ENCODE peak calls at places on chromosomes 1 and 21, in eight cellular contexts. S is right cardiac atrium, G is fibroblast of lung, Y is tibial nerve, F is heart right ventricle, Z is Panc1, P is sigmoid colon, I is mesendoderm. T is an unnamed sample. For H3K4me1, the result is how much of the 10 kb centered on the place peaks cover.

GRCh38 chr1:169764919-169765318 is 29.8 kb downstream of the METTL18 start:
- DNase-seq in Y (no peak), G (no peak), S (no peak), P (no peak), I (no peak), F (no peak), Z (no peak), T (no peak)

GRCh38 chr1:178189814-178190213 is 95.9 kb downstream of the RASAL2 start:
- DNase-seq in F (peak), Z (no peak), I (peak), S (peak), Y (no peak), G (peak), P (no peak), T (no peak)

GRCh38 chr1:223680188-223680587 is 14.7 kb upstream of the CAPN8 start:
- DNase-seq in Z (no peak), F (no peak), Y (no peak), P (no peak), S (no peak), G (no peak), I (no peak), T (no peak)

GRCh38 chr1:230609208-230609607 is 33.1 kb upstream of the COG2 start:
- DNase-seq in Y (no peak), Z (no peak), I (no peak), F (no peak), S (no peak), P (no peak), G (no peak), T (no peak)

GRCh38 chr1:156717411-156717810 is 10.9 kb upstream of the METTL25B start:
- DNase-seq in P (no peak), I (no peak), Z (no peak), G (no peak), F (no peak), S (no peak), Y (no peak), T (no peak)

GRCh38 chr1:163072658-163073057 is 3.5 kb downstream of the RGS4 start:
- DNase-seq in Z (no peak), G (no peak), Y (no peak), I (no peak), S (no peak), F (no peak), P (no peak), T (no peak)

GRCh38 chr1:202662081-202662480 is 48.2 kb downstream of the SYT2 start:
- DNase-seq in Y (no peak), P (no peak), Z (no peak), F (no peak), S (no peak), I (no peak), G (no peak), T (no peak)

GRCh38 chr1:64343105-64343960 is 126.6 kb upstream of the CACHD1 start:
- DNase-seq in F (no peak), S (no peak), P (no peak), Z (peak), I (peak), G (peak), Y (no peak), T (no peak)

GRCh38 chr1:180278193-180278556 is 48.1 kb downstream of the LHX4 start:
- DNase-seq in I (no peak), F (no peak), P (no peak), Y (no peak), G (no peak), S (no peak), Z (no peak), T (no peak)

GRCh38 chr1:200479816-200480215 is 70.0 kb upstream of the ZNF281 start:
- DNase-seq in F (no peak), Z (no peak), G (peak), P (no peak), S (no peak), I (no peak), Y (no peak), T (no peak)

GRCh38 chr1:91830242-91831131 is 55.5 kb downstream of the TGFBR3 start:
- DNase-seq in S (peak), P (peak), I (peak), F (peak), Y (peak), Z (no peak), G (peak), T (no peak)

GRCh38 chr1:14778882-14779594 is 180.6 kb downstream of the KAZN start:
- DNase-seq in I (peak), Y (no peak), G (peak), S (peak), F (peak), Z (no peak), P (no peak), T (no peak)

GRCh38 chr1:26785611-26786436 is 1.9 kb upstream of the PIGV start:
- DNase-seq in Z (no peak), Y (no peak), G (peak), S (no peak), I (peak), F (peak), P (no peak), T (no peak)

GRCh38 chr1:220420700-220421099 is 107.2 kb upstream of the MARK1 start:
- DNase-seq in Y (no peak), P (no peak), F (no peak), I (no peak), S (no peak), Z (no peak), G (no peak), T (no peak)

GRCh38 chr1:27961646-27962221 is 2.0 kb downstream of the XKR8 start:
- DNase-seq in P (no peak), Z (no peak), S (no peak), F (no peak), I (no peak), G (no peak), Y (no peak), T (no peak)

GRCh38 chr1:67647036-67647798 is 37.8 kb upstream of the GADD45A start:
- DNase-seq in Y (no peak), Z (no peak), S (peak), F (peak), G (peak), I (peak), P (no peak), T (no peak)

GRCh38 chr1:109790735-109791494 is 27.2 kb upstream of the EPS8L3 start:
- DNase-seq in I (peak), G (peak), Y (no peak), S (peak), F (peak), P (peak), Z (no peak), T (peak)

GRCh38 chr1:66464802-66465201 is 69.2 kb upstream of the SGIP1 start:
- DNase-seq in P (no peak), S (no peak), F (no peak), G (peak), Z (no peak), Y (no peak), I (no peak), T (no peak)

GRCh38 chr1:8818325-8818775 is 910 bp upstream of the RERE start:
- DNase-seq in Z (no peak), F (peak), Y (no peak), G (peak), P (peak), I (no peak), S (no peak), T (no peak)

GRCh38 chr1:67818725-67819301 is 14.5 kb downstream of the GNG12 start:
- DNase-seq in Z (no peak), F (no peak), S (no peak), Y (no peak), P (no peak), I (peak), G (no peak), T (no peak)

GRCh38 chr21:45699966-45700365 is 56.4 kb downstream of the PCBP3 start:
- DNase-seq in Z (no peak), I (no peak), Y (no peak), F (no peak), G (no peak), P (no peak), S (no peak), T (no peak)

GRCh38 chr1:30928171-30928570 is 19.6 kb upstream of the SDC3 start:
- DNase-seq in F (no peak), P (no peak), Z (no peak), Y (no peak), I (no peak), G (no peak), S (no peak), T (no peak)

GRCh38 chr1:89986020-89986419 is 8.9 kb upstream of the ZNF326 start:
- DNase-seq in Z (no peak), P (no peak), Y (no peak), S (no peak), I (no peak), F (no peak), G (no peak), T (no peak)

GRCh38 chr21:29342394-29342957 is 43.8 kb downstream of the BACH1 start:
- DNase-seq in Y (peak), I (no peak), G (peak), F (peak), P (peak), Z (no peak), S (peak), T (no peak)

GRCh38 chr21:32463367-32463766 is 50.9 kb downstream of the EVA1C start:
- DNase-seq in F (no peak), Z (no peak), Y (no peak), G (peak), S (no peak), I (no peak), P (no peak), T (no peak)

GRCh38 chr1:167630568-167631385 is 745 bp downstream of the RCSD1 start:
- DNase-seq in Y (no peak), P (no peak), S (no peak), Z (no peak), F (no peak), I (no peak), G (no peak), T (no peak)

GRCh38 chr1:68093737-68094136 is 43.3 kb upstream of the DIRAS3 start:
- DNase-seq in F (no peak), G (no peak), S (no peak), P (no peak), Y (no peak), Z (no peak), I (no peak), T (no peak)

GRCh38 chr1:156499194-156499702 is 1.3 kb downstream of the MEF2D start:
- DNase-seq in F (no peak), G (no peak), I (peak), P (peak), Y (no peak), S (no peak), Z (no peak), T (no peak)

GRCh38 chr1:26274801-26275425 is 5.0 kb upstream of the SH3BGRL3 start:
- DNase-seq in S (no peak), F (no peak), P (no peak), I (no peak), G (peak), Y (no peak), Z (no peak), T (no peak)

GRCh38 chr1:117576236-117576635 is 29.6 kb upstream of the TENT5C start:
- DNase-seq in F (no peak), G (no peak), Y (no peak), S (no peak), Z (no peak), P (no peak), I (no peak), T (no peak)

GRCh38 chr1:21866629-21867009 is 54.6 kb downstream of the LDLRAD2 start:
- DNase-seq in P (no peak), I (no peak), G (no peak), Z (no peak), Y (no peak), F (no peak), S (no peak), T (no peak)

GRCh38 chr1:56709269-56709880 is 64.3 kb downstream of the PRKAA2 start:
- DNase-seq in P (no peak), S (no peak), F (no peak), Y (no peak), I (peak), Z (peak), G (peak), T (no peak)

GRCh38 chr1:7677111-7677510 is 94.0 kb upstream of the VAMP3 start:
- DNase-seq in F (no peak), Z (no peak), I (no peak), G (no peak), Y (no peak), P (no peak), S (no peak), T (no peak)

GRCh38 chr1:89104147-89104546 is 21.8 kb downstream of the GBP2 start:
- DNase-seq in Y (no peak), I (no peak), G (no peak), S (no peak), Z (no peak), P (no peak), F (no peak), T (no peak)

GRCh38 chr1:235403598-235403997 is 36.4 kb downstream of the TBCE start:
- DNase-seq in I (no peak), S (no peak), Y (no peak), F (no peak), P (no peak), Z (no peak), G (no peak), T (no peak)

DNA sequence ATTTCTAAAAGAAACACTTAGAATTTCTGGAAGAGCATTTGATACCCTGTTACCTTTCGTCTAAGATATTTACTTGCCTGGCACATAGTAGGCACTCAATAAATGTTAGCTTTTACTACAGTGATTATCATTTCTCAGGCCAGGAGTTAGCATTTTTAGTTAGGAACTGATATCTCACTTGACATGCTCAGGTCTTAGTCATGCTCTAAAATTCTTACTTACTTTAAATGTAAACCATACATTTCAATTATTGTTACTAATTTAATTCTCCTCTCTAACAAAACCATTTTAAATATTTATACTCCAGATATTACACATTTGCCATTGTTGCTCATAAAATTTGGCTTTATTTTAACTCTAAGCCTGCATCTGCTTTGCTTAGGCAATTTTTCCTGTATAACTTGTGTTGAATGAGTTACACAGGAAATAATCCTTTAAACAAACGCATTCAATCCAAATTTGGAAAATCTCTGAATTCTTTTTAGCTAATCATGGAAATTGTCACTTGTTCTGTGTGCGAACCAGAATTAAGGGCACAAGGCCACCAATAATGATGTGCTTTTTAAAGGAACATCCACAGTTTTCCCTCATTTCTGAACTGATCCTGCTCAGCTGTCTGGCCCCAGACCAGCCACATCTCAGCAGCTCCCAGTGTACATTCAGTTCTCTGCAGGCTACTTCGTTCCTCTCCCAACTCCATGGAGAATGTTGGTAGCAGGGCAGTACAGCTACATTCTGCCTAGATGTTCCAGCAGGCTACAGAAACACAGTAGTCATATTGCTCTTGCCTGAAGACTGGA is 15.6 kb downstream of the NIBAN1 start:
- DNase-seq in G (peak), Y (no peak), P (no peak), S (peak), I (no peak), F (no peak), Z (no peak), T (no peak)
- H3K4me3 ChIP-seq in G (no peak), Y (no peak), P (no peak), S (no peak), I (no peak), F (no peak), Z (no peak), T (no peak)

DNA sequence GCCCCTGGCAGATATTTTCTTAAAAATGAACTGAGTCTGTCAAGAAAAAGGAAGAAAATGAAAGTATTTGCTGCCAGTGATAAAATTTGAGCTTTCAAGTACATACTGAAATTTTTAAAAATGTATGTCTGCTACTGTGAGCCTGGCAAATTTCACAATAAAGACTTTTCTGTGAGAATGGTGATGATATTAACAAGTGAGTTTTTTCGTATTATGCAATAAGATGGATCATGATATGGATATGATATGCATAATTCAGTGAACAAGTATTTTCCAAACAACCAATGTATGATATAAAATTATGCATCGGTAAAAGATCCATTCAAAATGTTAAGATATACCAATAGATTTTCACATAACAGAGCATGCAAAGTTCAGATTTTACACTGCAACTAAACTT is 15.9 kb downstream of the ST7L start:
- DNase-seq in S (no peak), Y (no peak), Z (no peak), G (no peak), P (no peak), I (no peak), F (no peak), T (no peak)
- H3K4me1 ChIP-seq in S (under half), Y (under half), Z (under half), G (under half), P (under half), I (under half), F (under half), T (under half)

GRCh38 chr1:42533101-42533863 is 70.2 kb downstream of the CCDC30 start:
- DNase-seq in Z (no peak), G (peak), Y (no peak), F (no peak), P (no peak), S (no peak), I (no peak), T (no peak)

GRCh38 chr1:42524330-42524729 is 61.2 kb downstream of the CCDC30 start:
- DNase-seq in Y (no peak), Z (no peak), F (no peak), S (no peak), P (no peak), I (no peak), G (no peak), T (no peak)

DNA sequence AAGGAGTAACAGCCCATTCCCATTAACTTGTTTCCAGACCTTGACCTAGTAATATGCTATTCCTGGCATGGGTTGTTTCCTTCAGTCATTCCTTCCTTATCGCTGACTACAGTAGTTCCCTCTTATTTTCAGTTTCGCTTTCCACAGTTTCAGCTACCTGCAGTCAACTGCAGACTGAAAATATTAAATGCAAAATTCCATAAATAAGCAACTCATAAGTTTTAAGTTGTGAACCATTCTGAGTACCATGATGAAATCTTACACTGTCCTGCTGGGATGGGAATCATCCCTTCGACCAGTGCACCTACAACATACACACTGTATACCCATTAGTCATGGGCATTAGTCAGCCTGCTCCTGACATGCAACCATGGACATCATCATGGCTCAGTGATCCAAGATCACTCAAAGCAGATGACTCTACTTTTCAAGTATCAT is 66.7 kb downstream of the CCDC30 start:
- DNase-seq in Z (peak), Y (no peak), S (no peak), I (no peak), F (no peak), G (peak), P (no peak), T (no peak)
- H3K27ac ChIP-seq in Z (no peak), Y (no peak), S (no peak), I (no peak), F (no peak), G (no peak), P (no peak), T (no peak)

DNA sequence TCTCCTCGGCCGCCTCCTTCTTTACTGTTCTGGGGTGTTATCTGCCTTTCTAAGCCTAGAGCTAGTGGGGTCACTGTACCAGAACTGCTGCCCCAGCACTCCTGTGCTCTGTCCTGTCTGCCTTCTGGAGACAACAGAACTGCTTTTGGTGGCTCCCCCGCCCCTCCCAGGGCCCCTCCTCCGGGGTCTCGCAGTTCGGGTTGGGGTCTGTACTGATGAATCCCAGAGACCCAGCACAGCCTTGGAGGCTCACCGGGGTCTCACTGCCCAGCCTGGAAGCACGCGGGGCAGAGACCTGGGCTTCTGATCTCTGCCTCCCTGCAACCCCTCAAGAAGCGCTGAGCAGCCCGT is 3.2 kb upstream of the PLEKHA6 start:
- DNase-seq in F (no peak), I (no peak), G (no peak), S (no peak), Y (no peak), P (no peak), Z (no peak), T (no peak)
- H3K4me3 ChIP-seq in F (peak), I (no peak), G (peak), S (peak), Y (peak), P (peak), Z (peak), T (peak)

DNA sequence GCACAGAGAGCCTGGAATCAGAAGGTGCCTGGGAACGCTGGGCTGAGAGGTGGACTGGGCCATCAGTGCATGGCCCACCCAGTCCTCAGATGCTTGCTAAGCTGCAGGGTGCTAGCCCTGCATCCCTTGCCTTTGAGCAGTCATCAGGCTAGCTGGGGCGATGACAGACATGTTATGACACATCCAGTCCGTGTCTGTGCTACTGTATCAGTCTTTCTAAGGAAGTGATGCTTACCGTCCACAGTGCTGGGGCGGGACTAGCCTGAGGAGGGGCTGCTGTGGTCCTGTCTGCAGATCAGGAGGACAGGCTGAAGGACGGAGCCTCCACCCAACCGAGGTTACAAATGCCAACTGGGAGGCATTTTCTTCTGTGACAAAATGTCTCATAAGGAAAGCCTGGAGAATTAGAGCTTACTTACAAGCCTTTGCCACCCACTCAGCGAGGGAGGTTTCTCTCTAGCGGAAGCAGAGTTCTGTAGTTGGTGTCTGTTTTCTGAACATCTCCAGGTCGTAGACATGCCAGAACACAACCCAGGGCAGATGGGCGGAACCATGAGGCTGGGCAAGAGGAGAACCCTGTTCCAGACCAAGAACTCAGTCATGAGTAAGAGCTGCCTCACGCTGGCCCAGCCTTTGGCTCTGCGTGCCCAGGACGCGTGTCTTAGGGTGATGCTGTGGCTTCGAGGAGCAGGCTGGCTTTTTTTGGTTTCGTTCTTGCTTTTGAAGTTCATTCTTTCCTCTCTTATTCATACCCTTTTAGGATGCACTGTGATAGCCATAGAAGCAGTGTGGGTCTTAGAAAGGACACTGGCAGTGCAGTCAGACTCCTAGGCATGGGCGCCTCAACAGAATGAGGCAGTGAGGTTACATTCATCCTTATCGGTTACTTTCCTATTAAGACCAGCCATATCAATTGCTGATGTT is 14.3 kb downstream of the SLFNL1 start:
- DNase-seq in P (no peak), G (no peak), S (no peak), F (no peak), Y (no peak), I (no peak), Z (no peak), T (no peak)
- H3K4me1 ChIP-seq in P (under half), G (under half), S (under half), F (under half), Y (under half), I (under half), Z (under half), T (under half)

GRCh38 chr1:58597076-58597475 is 20.0 kb upstream of the TACSTD2 start:
- DNase-seq in F (no peak), Z (no peak), P (no peak), S (no peak), I (no peak), Y (no peak), G (no peak), T (no peak)
- H3K27ac ChIP-seq in F (no peak), Z (no peak), P (no peak), S (no peak), I (no peak), Y (no peak), G (no peak), T (no peak)